ENCODE peak calls at places on chromosome 14, in eight cellular contexts. B is ascending aorta, I is tibial nerve, C is endodermal cell, O is GM06990, M is keratinocyte, V is stomach, Z is upper lobe of right lung. S is an unnamed sample.

GRCh38 chr14:88879016-88879415 is 54.6 kb downstream of the TTC8 start:
- DNase-seq in B (no peak), I (no peak), C (no peak), O (no peak), M (no peak), V (no peak), Z (no peak), S (no peak)

GRCh38 chr14:35368583-35368982 is 36.0 kb downstream of the NFKBIA start:
- DNase-seq in B (no peak), I (no peak), C (no peak), O (no peak), M (no peak), V (no peak), Z (no peak), S (no peak)

GRCh38 chr14:20262642-20263128 is 23.6 kb downstream of the OR11H4 start:
- DNase-seq in B (no peak), I (no peak), C (peak), O (peak), M (peak), V (no peak), Z (no peak), S (no peak)

GRCh38 chr14:68888025-68888850 is 90.9 kb downstream of the ACTN1 start:
- DNase-seq in B (peak), I (no peak), C (no peak), O (no peak), M (no peak), V (no peak), Z (no peak), S (no peak)

GRCh38 chr14:66709292-66709691 is 201.3 kb downstream of the GPHN start:
- DNase-seq in B (no peak), I (no peak), C (no peak), O (no peak), M (no peak), V (no peak), Z (no peak), S (no peak)

GRCh38 chr14:85063747-85064146 is 466.2 kb upstream of the FLRT2 start:
- DNase-seq in B (no peak), I (no peak), C (no peak), O (no peak), M (no peak), V (no peak), Z (no peak), S (no peak)

GRCh38 chr14:61694830-61695694 is at the start of gene HIF1A:
- DNase-seq in B (peak), I (peak), C (peak), O (peak), M (peak), V (peak), Z (peak), S (peak)

GRCh38 chr14:76333664-76334063 is 42.3 kb upstream of the ESRRB start:
- DNase-seq in B (no peak), I (no peak), C (no peak), O (no peak), M (no peak), V (no peak), Z (peak), S (no peak)

GRCh38 chr14:54186821-54187365 is 209.9 kb upstream of the CDKN3 start:
- DNase-seq in B (no peak), I (no peak), C (no peak), O (no peak), M (no peak), V (no peak), Z (no peak), S (no peak)

GRCh38 chr14:69648480-69649414 is 37.4 kb downstream of the SUSD6 start:
- DNase-seq in B (no peak), I (no peak), C (no peak), O (peak), M (no peak), V (no peak), Z (no peak), S (no peak)

GRCh38 chr14:64929003-64929337 is 13.6 kb downstream of the GPX2 start:
- DNase-seq in B (no peak), I (no peak), C (no peak), O (no peak), M (no peak), V (no peak), Z (no peak), S (no peak)

GRCh38 chr14:102086972-102087761 is at the start of gene HSP90AA1:
- DNase-seq in B (peak), I (peak), C (peak), O (peak), M (no peak), V (peak), Z (peak), S (peak)
- TF ChIP-seq CTCF in B (no peak), I (peak), C (peak), O (peak), M (no peak), V (no peak), Z (peak), S (no peak)

GRCh38 chr14:23352506-23353432 is at the start of gene SLC22A17:
- DNase-seq in B (peak), I (peak), C (peak), O (no peak), M (no peak), V (peak), Z (peak), S (peak)
- TF ChIP-seq CTCF in B (no peak), I (no peak), C (no peak), O (no peak), M (no peak), V (no peak), Z (no peak), S (no peak)

GRCh38 chr14:100058777-100059432 is 6.3 kb upstream of the EVL start:
- DNase-seq in B (no peak), I (no peak), C (no peak), O (no peak), M (no peak), V (no peak), Z (no peak), S (no peak)

GRCh38 chr14:100056431-100056830 is 8.8 kb upstream of the EVL start:
- DNase-seq in B (no peak), I (no peak), C (no peak), O (no peak), M (no peak), V (no peak), Z (no peak), S (no peak)

GRCh38 chr14:100059433-100059781 is 5.8 kb upstream of the EVL start:
- DNase-seq in B (no peak), I (no peak), C (no peak), O (no peak), M (no peak), V (no peak), Z (no peak), S (no peak)

GRCh38 chr14:100054553-100055075 is 10.6 kb upstream of the EVL start:
- DNase-seq in B (no peak), I (no peak), C (no peak), O (no peak), M (no peak), V (no peak), Z (no peak), S (no peak)

DNA sequence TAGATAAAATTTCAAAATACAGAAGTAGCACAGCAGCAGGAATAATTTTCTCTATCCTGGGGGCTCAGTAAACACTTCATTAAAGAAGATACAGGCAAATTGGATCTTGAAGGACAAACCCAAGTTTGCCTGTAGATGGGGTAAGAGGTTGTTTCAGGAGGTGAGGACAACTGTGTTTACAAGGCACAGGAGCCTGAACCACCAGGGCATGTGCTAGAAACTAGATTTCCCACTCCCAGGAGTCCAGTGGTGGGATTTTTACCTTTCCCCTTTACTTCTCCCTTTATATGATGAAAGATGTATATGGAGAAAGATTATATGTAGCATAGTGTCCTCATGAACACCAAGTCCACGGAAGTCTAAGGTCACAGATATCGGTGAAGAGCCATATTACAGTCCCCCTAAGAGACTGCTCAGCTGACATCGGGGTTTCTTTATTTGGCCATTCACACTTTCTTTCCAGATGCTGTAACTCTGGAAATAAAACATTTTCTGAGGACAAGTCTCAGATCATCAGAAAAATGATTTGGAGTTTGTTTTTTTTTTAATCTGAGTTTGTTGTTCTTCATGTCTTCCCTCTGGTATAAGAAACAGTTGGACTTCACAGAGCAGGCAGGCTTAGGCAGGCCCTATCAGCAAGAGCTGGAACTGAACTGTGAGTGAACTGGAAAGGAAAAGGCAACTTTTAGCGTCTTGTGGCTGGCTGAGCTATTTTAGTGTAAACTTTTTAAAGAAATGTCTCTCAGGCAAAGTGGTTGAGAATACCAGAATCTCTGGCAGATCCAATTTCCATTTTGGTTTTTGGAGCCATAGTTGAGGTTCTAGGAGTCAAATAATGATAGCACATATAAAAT is 8.0 kb upstream of the EVL start:
- DNase-seq in B (no peak), I (no peak), C (no peak), O (no peak), M (no peak), V (no peak), Z (no peak), S (no peak)
- TF ChIP-seq CTCF in B (peak), I (no peak), C (peak), O (peak), M (peak), V (no peak), Z (peak), S (no peak)

DNA sequence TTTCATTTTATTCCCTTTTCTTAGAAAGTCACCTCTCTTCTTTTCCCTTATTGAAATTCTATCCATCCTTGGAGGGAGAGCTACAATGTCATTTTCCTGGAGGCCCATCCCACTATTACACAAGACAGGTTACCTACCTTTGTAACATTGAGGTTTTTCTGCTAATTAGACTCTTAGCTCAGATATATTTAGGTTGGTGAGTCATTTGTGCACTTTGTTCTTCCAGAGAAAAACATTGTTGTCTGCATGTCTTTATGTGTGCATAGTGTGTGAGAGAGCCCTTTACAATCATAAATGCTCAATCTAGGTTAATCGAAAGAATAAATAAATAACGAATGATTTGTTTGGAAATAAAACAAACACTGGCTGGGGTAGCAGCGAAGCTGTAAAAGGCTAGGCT is 191.8 kb downstream of the DACT1 start:
- DNase-seq in B (no peak), I (no peak), C (no peak), O (no peak), M (no peak), V (no peak), Z (no peak), S (no peak)
- TF ChIP-seq CTCF in B (no peak), I (no peak), C (no peak), O (no peak), M (no peak), V (no peak), Z (no peak), S (no peak)

DNA sequence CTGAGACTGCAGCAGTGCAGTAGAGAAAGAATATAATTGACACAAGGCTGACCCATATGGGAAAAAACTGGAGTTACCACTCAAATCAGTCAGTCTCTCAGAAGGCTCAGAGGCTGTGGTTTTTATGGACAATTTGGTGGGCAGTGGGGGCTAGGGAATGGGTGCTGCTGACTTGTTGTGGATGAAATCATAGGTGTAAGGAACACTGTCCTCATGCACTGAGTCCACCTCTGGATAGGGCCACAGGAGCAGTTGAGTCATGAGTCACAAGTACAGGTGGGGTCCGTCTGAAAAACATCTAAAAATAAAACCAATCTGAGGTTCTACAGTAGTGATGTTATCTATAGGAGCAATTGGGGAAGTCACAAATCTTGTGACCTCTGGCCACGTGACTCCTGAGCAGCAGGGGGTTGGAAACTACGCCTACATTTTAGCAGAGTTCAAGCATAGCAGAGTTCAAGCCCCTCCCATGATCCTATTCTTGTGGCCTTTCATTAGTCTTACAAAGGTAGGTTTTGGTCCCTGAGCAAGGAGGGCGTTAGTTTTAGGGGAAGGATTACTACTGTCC is 18.1 kb upstream of the SGPP1 start:
- DNase-seq in B (no peak), I (peak), C (no peak), O (peak), M (no peak), V (no peak), Z (no peak), S (no peak)
- TF ChIP-seq CTCF in B (no peak), I (no peak), C (no peak), O (no peak), M (no peak), V (no peak), Z (no peak), S (no peak)

GRCh38 chr14:96051642-96052540 is 12.7 kb downstream of the C14orf132 start:
- DNase-seq in B (peak), I (no peak), C (peak), O (no peak), M (no peak), V (peak), Z (no peak), S (peak)
- TF ChIP-seq CTCF in B (no peak), I (no peak), C (peak), O (peak), M (peak), V (no peak), Z (no peak), S (no peak)

GRCh38 chr14:80587096-80587724 is 354.3 kb downstream of the CEP128 start:
- DNase-seq in B (no peak), I (no peak), C (no peak), O (peak), M (no peak), V (no peak), Z (no peak), S (no peak)
- TF ChIP-seq CTCF in B (no peak), I (peak), C (peak), O (peak), M (peak), V (no peak), Z (peak), S (peak)

DNA sequence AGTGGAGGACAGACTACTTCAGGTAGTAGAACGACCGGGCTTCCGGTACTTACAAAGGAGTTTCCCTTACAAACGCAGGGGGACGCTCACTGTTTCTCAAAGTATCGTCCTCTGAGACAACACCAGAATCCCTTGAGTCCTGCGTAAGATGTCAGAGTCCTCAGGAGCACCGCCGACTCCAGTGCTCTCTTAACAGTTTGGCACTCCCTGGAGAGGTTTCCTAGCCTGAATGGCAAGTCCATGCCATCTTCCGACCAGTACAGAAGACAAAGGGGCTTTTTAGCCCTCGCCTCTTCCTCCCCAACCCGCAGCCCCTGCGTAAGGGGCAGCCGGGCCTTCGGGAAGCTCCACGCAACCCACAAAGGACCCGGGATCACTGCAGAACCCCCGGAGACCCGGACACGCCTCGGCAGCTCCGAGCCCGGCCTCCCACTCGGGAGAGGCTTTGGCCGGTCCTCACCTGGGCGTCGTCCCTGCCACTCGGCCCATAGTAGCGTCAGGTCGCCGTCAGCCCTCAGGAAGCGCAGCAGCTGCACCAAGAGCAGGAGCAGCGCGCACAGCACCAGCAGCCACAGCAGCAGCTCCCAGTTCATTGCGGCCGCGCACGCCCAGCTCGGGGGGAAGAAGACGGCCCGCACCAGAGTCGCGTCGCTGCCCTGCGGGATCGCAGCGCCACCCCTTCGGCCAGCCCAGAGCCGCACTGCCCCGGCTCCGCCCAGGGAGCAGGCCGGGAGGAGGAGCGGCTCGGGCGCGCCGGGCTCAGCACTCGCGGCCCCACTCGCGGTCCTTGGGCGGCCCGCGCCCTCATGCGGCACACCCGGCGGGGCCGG is at the start of gene DHRS7:
- DNase-seq in B (peak), I (peak), C (peak), O (peak), M (no peak), V (peak), Z (peak), S (peak)
- TF ChIP-seq CTCF in B (peak), I (peak), C (peak), O (peak), M (peak), V (no peak), Z (peak), S (no peak)

GRCh38 chr14:48686650-48687049 is 899.5 kb downstream of the RPS29 start:
- DNase-seq in B (no peak), I (no peak), C (no peak), O (no peak), M (no peak), V (no peak), Z (no peak), S (no peak)

GRCh38 chr14:48693793-48694192 is 892.4 kb downstream of the RPS29 start:
- DNase-seq in B (no peak), I (no peak), C (no peak), O (no peak), M (no peak), V (no peak), Z (no peak), S (no peak)

GRCh38 chr14:48690349-48690748 is 895.8 kb downstream of the RPS29 start:
- DNase-seq in B (no peak), I (no peak), C (no peak), O (no peak), M (no peak), V (no peak), Z (no peak), S (no peak)
- TF ChIP-seq CTCF in B (no peak), I (no peak), C (peak), O (no peak), M (no peak), V (no peak), Z (no peak), S (no peak)

S was measured in mesothelial cell of epicardium.